ENCODE peak calls at places on chromosome 1, in seven cellular contexts. One of them, this sample, is unnamed.

GRCh38 chr1:109089242-109090015 is 1.1 kb upstream of the TMEM167B start:
- DNase-seq in SJCRH30: peak; percentile 98
- DNase-seq in CD4-positive, alpha-beta memory T cell: no peak
- DNase-seq in CD8-positive, alpha-beta memory T cell: no peak
- DNase-seq in suprapubic skin: no peak
- DNase-seq in cardiac muscle cell: peak; percentile 37
- DNase-seq in ovary: no peak
- DNase-seq in this sample: no peak

GRCh38 chr1:205928256-205928655 is 15.0 kb downstream of the SLC26A9 start:
- DNase-seq in cardiac muscle cell: no peak
- DNase-seq in CD8-positive, alpha-beta memory T cell: no peak
- DNase-seq in CD4-positive, alpha-beta memory T cell: no peak
- DNase-seq in suprapubic skin: no peak
- DNase-seq in SJCRH30: no peak
- DNase-seq in ovary: no peak
- DNase-seq in this sample: peak; percentile 61

GRCh38 chr1:116113615-116114014 is 2.4 kb downstream of the MAB21L3 start:
- DNase-seq in suprapubic skin: no peak
- DNase-seq in CD4-positive, alpha-beta memory T cell: no peak
- DNase-seq in CD8-positive, alpha-beta memory T cell: no peak
- DNase-seq in ovary: no peak
- DNase-seq in cardiac muscle cell: no peak
- DNase-seq in SJCRH30: no peak
- DNase-seq in this sample: no peak

GRCh38 chr1:27451346-27451745 is 38.6 kb downstream of the WASF2 start:
- DNase-seq in CD8-positive, alpha-beta memory T cell: no peak
- DNase-seq in ovary: no peak
- DNase-seq in CD4-positive, alpha-beta memory T cell: no peak
- DNase-seq in cardiac muscle cell: peak; percentile 64
- DNase-seq in SJCRH30: no peak
- DNase-seq in suprapubic skin: no peak
- DNase-seq in this sample: no peak

GRCh38 chr1:24191860-24192259 is 4.8 kb upstream of the IFNLR1 start:
- DNase-seq in ovary: no peak
- DNase-seq in CD4-positive, alpha-beta memory T cell: no peak
- DNase-seq in suprapubic skin: no peak
- DNase-seq in SJCRH30: no peak
- DNase-seq in cardiac muscle cell: no peak
- DNase-seq in CD8-positive, alpha-beta memory T cell: no peak
- DNase-seq in this sample: no peak

GRCh38 chr1:109167114-109167513 is 46.6 kb upstream of the SARS1 start:
- DNase-seq in SJCRH30: no peak
- DNase-seq in cardiac muscle cell: no peak
- DNase-seq in CD4-positive, alpha-beta memory T cell: no peak
- DNase-seq in CD8-positive, alpha-beta memory T cell: no peak
- DNase-seq in suprapubic skin: no peak
- DNase-seq in ovary: no peak
- DNase-seq in this sample: no peak

GRCh38 chr1:153775432-153776311 is 465 bp downstream of the SLC27A3 start:
- DNase-seq in suprapubic skin: no peak
- DNase-seq in cardiac muscle cell: peak; percentile 76
- DNase-seq in SJCRH30: peak; percentile 21
- DNase-seq in CD8-positive, alpha-beta memory T cell: peak; percentile 59
- DNase-seq in ovary: peak; percentile 83
- DNase-seq in CD4-positive, alpha-beta memory T cell: peak; percentile 57
- DNase-seq in this sample: peak; percentile 90

GRCh38 chr1:54273092-54273836 is 73.3 kb downstream of the MRPL37 start:
- DNase-seq in suprapubic skin: no peak
- DNase-seq in SJCRH30: peak; percentile 96
- DNase-seq in cardiac muscle cell: no peak
- DNase-seq in ovary: peak; percentile 87
- DNase-seq in CD8-positive, alpha-beta memory T cell: no peak
- DNase-seq in CD4-positive, alpha-beta memory T cell: no peak
- DNase-seq in this sample: peak; percentile 91

GRCh38 chr1:10495942-10496341 is 21.2 kb downstream of the PEX14 start:
- DNase-seq in CD4-positive, alpha-beta memory T cell: peak; percentile 21
- DNase-seq in ovary: no peak
- DNase-seq in cardiac muscle cell: no peak
- DNase-seq in CD8-positive, alpha-beta memory T cell: no peak
- DNase-seq in suprapubic skin: no peak
- DNase-seq in SJCRH30: no peak
- DNase-seq in this sample: peak; percentile 51

GRCh38 chr1:207858806-207859205 is 52.1 kb downstream of the CD34 start:
- DNase-seq in CD8-positive, alpha-beta memory T cell: no peak
- DNase-seq in cardiac muscle cell: no peak
- DNase-seq in SJCRH30: no peak
- DNase-seq in ovary: no peak
- DNase-seq in CD4-positive, alpha-beta memory T cell: no peak
- DNase-seq in suprapubic skin: no peak
- DNase-seq in this sample: no peak

GRCh38 chr1:223642155-223642689 is 23.3 kb downstream of the CAPN8 start:
- DNase-seq in ovary: no peak
- DNase-seq in SJCRH30: no peak
- DNase-seq in CD4-positive, alpha-beta memory T cell: no peak
- DNase-seq in CD8-positive, alpha-beta memory T cell: no peak
- DNase-seq in suprapubic skin: no peak
- DNase-seq in cardiac muscle cell: peak; percentile 74
- DNase-seq in this sample: no peak

GRCh38 chr1:114997510-114997909 is 32.1 kb upstream of the TSHB start:
- DNase-seq in CD4-positive, alpha-beta memory T cell: no peak
- DNase-seq in cardiac muscle cell: no peak
- DNase-seq in suprapubic skin: no peak
- DNase-seq in ovary: no peak
- DNase-seq in CD8-positive, alpha-beta memory T cell: no peak
- DNase-seq in SJCRH30: no peak
- DNase-seq in this sample: no peak

GRCh38 chr1:222247081-222247480 is 300.8 kb downstream of the HHIPL2 start:
- DNase-seq in CD8-positive, alpha-beta memory T cell: no peak
- DNase-seq in ovary: no peak
- DNase-seq in SJCRH30: no peak
- DNase-seq in suprapubic skin: no peak
- DNase-seq in CD4-positive, alpha-beta memory T cell: no peak
- DNase-seq in cardiac muscle cell: no peak
- DNase-seq in this sample: no peak

GRCh38 chr1:183987593-183988318 is 49.8 kb downstream of the COLGALT2 start:
- DNase-seq in CD4-positive, alpha-beta memory T cell: no peak
- DNase-seq in CD8-positive, alpha-beta memory T cell: no peak
- DNase-seq in cardiac muscle cell: peak; percentile 52
- DNase-seq in suprapubic skin: no peak
- DNase-seq in SJCRH30: no peak
- DNase-seq in ovary: no peak
- DNase-seq in this sample: no peak

GRCh38 chr1:24108334-24109165 is 3.4 kb downstream of the MYOM3 start:
- DNase-seq in CD4-positive, alpha-beta memory T cell: no peak
- DNase-seq in CD8-positive, alpha-beta memory T cell: no peak
- DNase-seq in suprapubic skin: no peak
- DNase-seq in SJCRH30: peak; percentile 19
- DNase-seq in cardiac muscle cell: no peak
- DNase-seq in ovary: no peak
- DNase-seq in this sample: peak; percentile 69

GRCh38 chr1:15983275-15983674 is 7.4 kb upstream of the ZBTB17 start:
- DNase-seq in CD8-positive, alpha-beta memory T cell: no peak
- DNase-seq in SJCRH30: no peak
- DNase-seq in suprapubic skin: no peak
- DNase-seq in ovary: no peak
- DNase-seq in cardiac muscle cell: no peak
- DNase-seq in CD4-positive, alpha-beta memory T cell: no peak
- DNase-seq in this sample: no peak

GRCh38 chr1:151008244-151009205 is at the start of gene PRUNE1:
- DNase-seq in CD4-positive, alpha-beta memory T cell: peak; percentile 95
- DNase-seq in CD8-positive, alpha-beta memory T cell: peak; percentile 96
- DNase-seq in suprapubic skin: peak; percentile 99
- DNase-seq in SJCRH30: peak; percentile 95
- DNase-seq in cardiac muscle cell: peak; percentile 97
- DNase-seq in ovary: peak; percentile 98
- DNase-seq in this sample: peak; percentile 99
- H3K4me3 ChIP-seq in CD4-positive, alpha-beta memory T cell: peak within 1 kb of the TSS; percentile 92
- H3K4me3 ChIP-seq in CD8-positive, alpha-beta memory T cell: peak within 1 kb of the TSS; percentile 69
- H3K4me3 ChIP-seq in suprapubic skin: peak within 1 kb of the TSS; percentile 65
- H3K4me3 ChIP-seq in SJCRH30: peak within 1 kb of the TSS; percentile 76
- H3K4me3 ChIP-seq in cardiac muscle cell: peak within 1 kb of the TSS; percentile 59
- H3K4me3 ChIP-seq in ovary: peak within 1 kb of the TSS; percentile 74
- H3K4me3 ChIP-seq in this sample: peak within 1 kb of the TSS; percentile 27

GRCh38 chr1:1347026-1347595 is 2.1 kb downstream of the DVL1 start:
- DNase-seq in SJCRH30: no peak
- DNase-seq in cardiac muscle cell: no peak
- DNase-seq in suprapubic skin: no peak
- DNase-seq in CD4-positive, alpha-beta memory T cell: no peak
- DNase-seq in CD8-positive, alpha-beta memory T cell: no peak
- DNase-seq in ovary: no peak
- DNase-seq in this sample: no peak
- H3K4me3 ChIP-seq in SJCRH30: no peak overlapping the region
- H3K4me3 ChIP-seq in cardiac muscle cell: no peak overlapping the region
- H3K4me3 ChIP-seq in suprapubic skin: peak overlapping the region; percentile 81
- H3K4me3 ChIP-seq in CD4-positive, alpha-beta memory T cell: no peak overlapping the region
- H3K4me3 ChIP-seq in CD8-positive, alpha-beta memory T cell: no peak overlapping the region
- H3K4me3 ChIP-seq in ovary: no peak overlapping the region
- H3K4me3 ChIP-seq in this sample: no peak overlapping the region

GRCh38 chr1:47444317-47444577 is 6.4 kb downstream of the FOXD2 start:
- DNase-seq in CD4-positive, alpha-beta memory T cell: no peak
- DNase-seq in CD8-positive, alpha-beta memory T cell: no peak
- DNase-seq in ovary: no peak
- DNase-seq in SJCRH30: no peak
- DNase-seq in suprapubic skin: no peak
- DNase-seq in cardiac muscle cell: no peak
- DNase-seq in this sample: no peak

GRCh38 chr1:47445823-47446567 is 8.2 kb downstream of the FOXD2 start:
- DNase-seq in SJCRH30: no peak
- DNase-seq in ovary: no peak
- DNase-seq in suprapubic skin: no peak
- DNase-seq in cardiac muscle cell: no peak
- DNase-seq in CD8-positive, alpha-beta memory T cell: no peak
- DNase-seq in CD4-positive, alpha-beta memory T cell: no peak
- DNase-seq in this sample: no peak

GRCh38 chr1:47442844-47443529 is 5.1 kb downstream of the FOXD2 start:
- DNase-seq in SJCRH30: no peak
- DNase-seq in cardiac muscle cell: no peak
- DNase-seq in suprapubic skin: no peak
- DNase-seq in CD8-positive, alpha-beta memory T cell: no peak
- DNase-seq in ovary: no peak
- DNase-seq in CD4-positive, alpha-beta memory T cell: no peak
- DNase-seq in this sample: no peak

GRCh38 chr1:47443530-47444316 is 5.9 kb downstream of the FOXD2 start:
- DNase-seq in cardiac muscle cell: no peak
- DNase-seq in CD4-positive, alpha-beta memory T cell: no peak
- DNase-seq in ovary: no peak
- DNase-seq in CD8-positive, alpha-beta memory T cell: no peak
- DNase-seq in suprapubic skin: no peak
- DNase-seq in SJCRH30: no peak
- DNase-seq in this sample: no peak

DNA sequence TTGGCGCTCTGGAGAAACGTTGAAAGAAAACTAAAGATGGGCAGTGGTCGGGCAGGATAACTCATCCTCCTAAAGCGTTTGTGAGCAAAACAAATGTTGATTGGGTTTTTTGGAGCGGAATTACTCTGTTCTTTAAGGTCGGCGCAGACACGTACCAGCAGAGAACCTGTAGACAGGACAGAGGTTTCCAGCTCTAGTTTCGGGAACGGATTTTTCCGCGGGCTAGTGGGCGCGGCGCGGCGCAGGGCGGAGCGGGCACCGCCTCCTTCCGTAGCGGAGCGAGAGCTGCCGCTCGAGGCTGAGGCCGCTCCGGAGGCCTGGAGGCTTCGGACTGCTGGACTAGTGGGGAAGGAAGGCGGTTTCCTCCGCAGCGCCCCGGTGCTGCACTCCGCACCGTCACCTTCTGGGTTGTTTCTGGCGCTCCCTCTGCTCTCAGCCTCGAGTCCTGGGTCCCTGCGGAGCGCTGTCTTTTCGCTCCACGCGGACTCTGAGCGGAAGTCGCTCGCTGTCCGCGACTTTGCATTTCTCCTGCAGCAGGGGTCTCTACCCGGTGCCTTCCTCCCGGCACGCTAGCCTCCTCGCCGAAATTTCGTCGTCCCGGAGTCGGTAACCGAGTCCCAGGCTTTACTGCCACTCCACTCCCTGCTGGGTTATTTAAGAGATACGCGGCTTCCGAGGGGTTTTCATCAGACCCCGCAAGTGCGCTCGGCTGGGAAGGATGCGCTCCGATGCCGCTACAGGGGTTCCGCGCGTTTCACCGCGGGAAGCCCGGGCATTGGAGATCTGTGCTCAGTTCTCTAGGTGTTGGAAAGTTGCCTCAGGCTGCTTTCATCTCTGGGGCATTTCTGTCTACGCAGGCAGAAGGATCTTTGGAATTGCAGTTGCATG is 7.0 kb downstream of the FOXD2 start:
- DNase-seq in CD4-positive, alpha-beta memory T cell: peak; percentile 32
- DNase-seq in cardiac muscle cell: peak; percentile 55
- DNase-seq in CD8-positive, alpha-beta memory T cell: no peak
- DNase-seq in ovary: no peak
- DNase-seq in suprapubic skin: no peak
- DNase-seq in SJCRH30: no peak
- DNase-seq in this sample: peak; percentile 82
- H3K4me3 ChIP-seq in CD4-positive, alpha-beta memory T cell: peak overlapping the region; percentile 36
- H3K4me3 ChIP-seq in cardiac muscle cell: peak overlapping the region; percentile 4
- H3K4me3 ChIP-seq in CD8-positive, alpha-beta memory T cell: no peak overlapping the region
- H3K4me3 ChIP-seq in ovary: peak overlapping the region; percentile 16
- H3K4me3 ChIP-seq in suprapubic skin: peak overlapping the region; percentile 41
- H3K4me3 ChIP-seq in SJCRH30: no peak overlapping the region
- H3K4me3 ChIP-seq in this sample: no peak overlapping the region

GRCh38 chr1:152252157-152252556 is 28.2 kb upstream of the HRNR start:
- DNase-seq in ovary: no peak
- DNase-seq in CD8-positive, alpha-beta memory T cell: no peak
- DNase-seq in SJCRH30: no peak
- DNase-seq in CD4-positive, alpha-beta memory T cell: no peak
- DNase-seq in cardiac muscle cell: no peak
- DNase-seq in suprapubic skin: no peak
- DNase-seq in this sample: no peak
- H3K4me3 ChIP-seq in ovary: no peak overlapping the region
- H3K4me3 ChIP-seq in CD8-positive, alpha-beta memory T cell: no peak overlapping the region
- H3K4me3 ChIP-seq in SJCRH30: no peak overlapping the region
- H3K4me3 ChIP-seq in CD4-positive, alpha-beta memory T cell: no peak overlapping the region
- H3K4me3 ChIP-seq in cardiac muscle cell: no peak overlapping the region
- H3K4me3 ChIP-seq in suprapubic skin: no peak overlapping the region
- H3K4me3 ChIP-seq in this sample: no peak overlapping the region

GRCh38 chr1:110563089-110563488 is 43.1 kb downstream of the KCNA2 start:
- DNase-seq in ovary: no peak
- DNase-seq in CD8-positive, alpha-beta memory T cell: no peak
- DNase-seq in CD4-positive, alpha-beta memory T cell: no peak
- DNase-seq in cardiac muscle cell: no peak
- DNase-seq in suprapubic skin: no peak
- DNase-seq in SJCRH30: no peak
- DNase-seq in this sample: no peak
- H3K4me3 ChIP-seq in ovary: no peak overlapping the region
- H3K4me3 ChIP-seq in CD8-positive, alpha-beta memory T cell: no peak overlapping the region
- H3K4me3 ChIP-seq in CD4-positive, alpha-beta memory T cell: no peak overlapping the region
- H3K4me3 ChIP-seq in cardiac muscle cell: no peak overlapping the region
- H3K4me3 ChIP-seq in suprapubic skin: no peak overlapping the region
- H3K4me3 ChIP-seq in SJCRH30: no peak overlapping the region
- H3K4me3 ChIP-seq in this sample: no peak overlapping the region

This sample was measured in aorta.